ENCODE peak calls at places on chromosomes 6 and 20, in seven cellular contexts. Y, Q, Z, B, M, V and A are unnamed samples.

GRCh38 chr6:68776382-68776781 is 141.3 kb downstream of the ADGRB3 start:
- DNase-seq in V (no peak), M (no peak), Y (no peak), Q (no peak), Z (no peak), B (no peak), A (no peak)

GRCh38 chr6:131061771-131062160 is 1.3 kb downstream of the EPB41L2 start:
- DNase-seq in Y (no peak), B (no peak), Q (no peak), Z (no peak), M (no peak), V (peak), A (no peak)

GRCh38 chr6:68958327-68958726 is 323.2 kb downstream of the ADGRB3 start:
- DNase-seq in Q (no peak), Y (no peak), Z (no peak), V (peak), M (peak), B (no peak), A (no peak)

GRCh38 chr20:62449951-62450815 is 22.8 kb upstream of the RBBP8NL start:
- DNase-seq in Y (no peak), Z (no peak), V (no peak), M (peak), Q (no peak), B (no peak), A (no peak)

GRCh38 chr6:35663001-35663400 is 25.7 kb downstream of the FKBP5 start:
- DNase-seq in Z (no peak), B (no peak), M (no peak), Y (peak), V (peak), Q (no peak), A (no peak)

GRCh38 chr6:64280569-64280968 is 645.0 kb downstream of the PHF3 start:
- DNase-seq in B (peak), V (peak), Y (peak), M (peak), Z (no peak), Q (no peak), A (no peak)

GRCh38 chr6:117399924-117400323 is 25.8 kb downstream of the ROS1 start:
- DNase-seq in B (no peak), Y (no peak), M (peak), V (peak), Z (no peak), Q (no peak), A (no peak)

GRCh38 chr6:37653229-37653628 is 44.5 kb downstream of the MDGA1 start:
- DNase-seq in Q (no peak), Z (no peak), M (no peak), V (no peak), Y (no peak), B (no peak), A (no peak)

GRCh38 chr6:33297956-33298772 is 578 bp downstream of the RGL2 start:
- DNase-seq in V (peak), Q (no peak), Y (peak), M (peak), Z (no peak), B (peak), A (peak)

GRCh38 chr6:38542031-38542430 is 97.7 kb downstream of the BTBD9 start:
- DNase-seq in V (peak), M (no peak), Q (no peak), B (no peak), Z (no peak), Y (no peak), A (no peak)

GRCh38 chr6:158508450-158508849 is 51.4 kb upstream of the TMEM181 start:
- DNase-seq in Z (no peak), Q (no peak), V (no peak), Y (no peak), M (no peak), B (no peak), A (no peak)

GRCh38 chr6:158503846-158504245 is 56.0 kb upstream of the TMEM181 start:
- DNase-seq in Z (no peak), V (no peak), Q (no peak), B (no peak), Y (no peak), M (no peak), A (no peak)

GRCh38 chr6:158505194-158505593 is 54.7 kb upstream of the TMEM181 start:
- DNase-seq in Y (no peak), Q (no peak), V (no peak), Z (no peak), M (no peak), B (no peak), A (no peak)

GRCh38 chr6:158507174-158507573 is 52.7 kb upstream of the TMEM181 start:
- DNase-seq in V (no peak), M (no peak), Q (no peak), B (no peak), Z (no peak), Y (no peak), A (no peak)

DNA sequence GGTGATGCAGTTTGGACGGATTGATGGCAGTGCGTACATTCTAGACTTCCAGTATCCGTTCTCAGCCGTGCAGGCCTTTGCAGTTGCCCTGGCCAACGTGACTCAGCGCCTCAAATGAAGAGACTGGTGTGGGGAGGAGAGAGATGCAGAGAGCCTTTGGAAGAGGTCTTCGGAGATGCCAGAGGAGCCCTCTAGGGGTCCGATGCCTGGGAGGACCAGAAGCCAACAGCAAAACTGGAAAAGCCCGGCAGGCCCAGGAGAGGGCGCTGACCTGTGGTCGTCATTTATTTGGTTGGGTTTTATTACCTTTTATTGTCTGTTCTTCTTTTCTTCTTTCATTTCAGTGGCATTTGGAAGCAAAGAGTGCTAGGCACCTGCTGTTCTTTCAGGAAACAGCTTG is 53.3 kb upstream of the TMEM181 start:
- DNase-seq in Z (no peak), M (peak), Q (no peak), Y (peak), B (peak), V (peak), A (no peak)
- TF ChIP-seq CTCF in Z (peak), M (peak), Q (no peak), Y (peak), B (peak), V (peak), A (no peak)

GRCh38 chr6:44254957-44255808 is 2.1 kb downstream of the SLC35B2 start:
- DNase-seq in B (no peak), M (peak), Q (no peak), Y (peak), Z (no peak), V (no peak), A (no peak)

GRCh38 chr6:44251576-44252524 is 4.9 kb downstream of the HSP90AB1 start:
- DNase-seq in Z (no peak), B (no peak), Q (no peak), M (no peak), V (no peak), Y (no peak), A (no peak)

GRCh38 chr6:44254201-44254956 is 2.9 kb downstream of the SLC35B2 start:
- DNase-seq in Z (no peak), Q (no peak), B (no peak), Y (peak), M (no peak), V (no peak), A (no peak)

GRCh38 chr6:44255848-44256247 is 1.5 kb downstream of the SLC35B2 start:
- DNase-seq in B (no peak), Z (no peak), V (no peak), Q (no peak), Y (no peak), M (no peak), A (no peak)

GRCh38 chr6:44253307-44254101 is 3.8 kb downstream of the SLC35B2 start:
- DNase-seq in Y (peak), V (peak), B (peak), M (peak), Z (no peak), Q (no peak), A (no peak)
- TF ChIP-seq CTCF in Y (peak), V (peak), B (peak), M (peak), Z (peak), Q (peak), A (no peak)

GRCh38 chr6:106974999-106975698 is 620 bp upstream of the CD24 start:
- DNase-seq in Q (no peak), M (peak), B (peak), Y (peak), V (no peak), Z (no peak), A (peak)
- TF ChIP-seq CTCF in Q (no peak), M (peak), B (no peak), Y (peak), V (no peak), Z (no peak), A (no peak)

DNA sequence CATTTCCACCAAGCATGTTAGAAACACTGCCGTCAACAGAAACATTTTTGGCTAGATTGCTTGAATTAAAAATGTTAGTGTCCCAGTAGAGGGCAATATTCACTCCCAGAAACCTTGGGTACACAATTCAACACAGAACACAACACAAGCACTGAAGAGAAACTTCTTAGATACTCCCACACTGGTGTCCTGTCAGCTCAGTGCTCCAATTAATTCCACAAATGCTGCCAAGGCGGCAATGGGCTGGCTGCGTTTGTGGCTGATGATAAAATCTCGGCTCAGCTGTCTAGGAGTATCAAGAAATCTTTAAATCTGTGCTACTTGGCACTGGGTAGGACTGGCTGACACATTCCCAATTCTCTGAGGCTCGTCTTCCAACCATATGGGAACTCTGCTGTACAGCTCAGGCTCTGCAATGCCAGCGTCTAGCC is 39.3 kb downstream of the BEND3 start:
- DNase-seq in V (peak), Z (no peak), B (no peak), Q (no peak), Y (no peak), M (peak), A (no peak)
- TF ChIP-seq CTCF in V (peak), Z (no peak), B (no peak), Q (no peak), Y (no peak), M (peak), A (no peak)

GRCh38 chr6:65818576-65818975 is 111.5 kb upstream of the EYS start:
- DNase-seq in B (no peak), Q (no peak), M (no peak), V (no peak), Z (no peak), Y (no peak), A (no peak)

GRCh38 chr6:65819152-65819551 is 112.1 kb upstream of the EYS start:
- DNase-seq in B (no peak), Q (no peak), Y (no peak), V (no peak), Z (no peak), M (peak), A (no peak)
- TF ChIP-seq CTCF in B (no peak), Q (no peak), Y (no peak), V (no peak), Z (no peak), M (no peak), A (no peak)

GRCh38 chr6:18586133-18586532 is 199.0 kb downstream of the RNF144B start:
- DNase-seq in M (no peak), B (no peak), Y (no peak), Z (no peak), V (no peak), Q (no peak), A (no peak)
- TF ChIP-seq CTCF in M (no peak), B (no peak), Y (no peak), Z (no peak), V (no peak), Q (no peak), A (no peak)